ENCODE peak calls at places on chromosomes 6 and 20, in four cellular contexts. S is HCT116, R is A549, B is GM12878. O is an unnamed sample.

GRCh38 chr20:1876217-1876921 is 18.8 kb upstream of the SIRPA start:
- DNase-seq in S (no peak), B (no peak), R (peak; percentile 31), O (no peak)

GRCh38 chr6:52176550-52176949 is 9.6 kb upstream of the IL17A start:
- DNase-seq in R (no peak), B (no peak), S (no peak), O (no peak)

GRCh38 chr20:39271205-39271604 is 309.1 kb downstream of the DHX35 start:
- DNase-seq in R (no peak), B (no peak), S (no peak), O (no peak)

GRCh38 chr6:87397656-87398055 is 10.1 kb upstream of the CFAP206 start:
- DNase-seq in S (no peak), R (no peak), B (no peak), O (no peak)

GRCh38 chr6:105835373-105835772 is 250.8 kb upstream of the PRDM1 start:
- DNase-seq in S (peak; percentile 21), B (no peak), R (peak; percentile 53), O (peak; percentile 69)

GRCh38 chr20:22722840-22723239 is 138.5 kb upstream of the FOXA2 start:
- DNase-seq in B (no peak), R (no peak), S (no peak), O (no peak)

GRCh38 chr6:150068173-150068785 is 642 bp downstream of the ULBP3 start:
- DNase-seq in S (no peak), R (no peak), B (no peak), O (no peak)

GRCh38 chr6:21279619-21280018 is 313.9 kb upstream of the SOX4 start:
- DNase-seq in B (no peak), S (no peak), R (no peak), O (no peak)

GRCh38 chr20:44959082-44959895 is 908 bp downstream of the TOMM34 start:
- DNase-seq in S (no peak), B (no peak), R (peak; percentile 51), O (no peak)

GRCh38 chr6:116060572-116061283 is at the start of gene FRK:
- DNase-seq in R (peak; percentile 87), B (no peak), S (peak; percentile 62), O (no peak)

GRCh38 chr20:15977026-15977425 is 596.2 kb downstream of the KIF16B start:
- DNase-seq in S (no peak), B (no peak), R (no peak), O (no peak)

GRCh38 chr20:43717616-43717995 is 9.2 kb downstream of the GTSF1L start:
- DNase-seq in B (no peak), R (no peak), S (no peak), O (no peak)

GRCh38 chr20:58722379-58722778 is 29.8 kb downstream of the NPEPL1 start:
- DNase-seq in B (no peak), S (no peak), R (no peak), O (peak; percentile 7)

GRCh38 chr20:60037120-60037499 is 78.9 kb downstream of the CDH26 start:
- DNase-seq in R (peak; percentile 32), S (no peak), B (no peak), O (no peak)

GRCh38 chr6:161413361-161413771 is 139.5 kb upstream of the AGPAT4 start:
- DNase-seq in B (no peak), S (no peak), R (no peak), O (no peak)

GRCh38 chr20:9689041-9689440 is 149.8 kb downstream of the PAK5 start:
- DNase-seq in R (no peak), S (no peak), B (no peak), O (no peak)

GRCh38 chr20:58883243-58883691 is 30.8 kb downstream of the GNAS start:
- DNase-seq in S (no peak), R (no peak), B (no peak), O (no peak)

GRCh38 chr6:109672827-109673226 is 18.2 kb downstream of the AK9 start:
- DNase-seq in R (no peak), B (no peak), S (no peak), O (no peak)

GRCh38 chr6:149244105-149244504 is 73.4 kb upstream of the TAB2 start:
- DNase-seq in R (no peak), S (no peak), B (no peak), O (no peak)

GRCh38 chr6:72913797-72914196 is 291.9 kb downstream of the KCNQ5 start:
- DNase-seq in S (no peak), B (no peak), R (no peak), O (no peak)

GRCh38 chr6:63565727-63566625 is 6.3 kb upstream of the LOC128125822 start:
- DNase-seq in B (no peak), R (no peak), S (no peak), O (no peak)

GRCh38 chr6:169968541-169969270 is 217.3 kb downstream of the ERMARD start:
- DNase-seq in B (no peak), S (no peak), R (peak; percentile 4), O (no peak)

GRCh38 chr6:105793132-105793531 is 293.0 kb upstream of the PRDM1 start:
- DNase-seq in R (peak; percentile 64), S (no peak), B (no peak), O (no peak)

GRCh38 chr20:7939663-7940062 is 595 bp downstream of the HAO1 start:
- DNase-seq in S (no peak), B (no peak), R (no peak), O (no peak)

GRCh38 chr6:16420715-16421461 is 182.5 kb downstream of the GMPR start:
- DNase-seq in R (no peak), S (no peak), B (peak; percentile 97), O (no peak)

GRCh38 chr6:490251-491037 is 98.9 kb downstream of the IRF4 start:
- DNase-seq in B (peak; percentile 39), S (no peak), R (no peak), O (no peak)

GRCh38 chr20:59365611-59366284 is 65.3 kb downstream of the EDN3 start:
- DNase-seq in B (no peak), R (no peak), S (no peak), O (no peak)

GRCh38 chr6:5083307-5083583 is 1.9 kb upstream of the PPP1R3G start:
- DNase-seq in B (no peak), S (no peak), R (no peak), O (no peak)

GRCh38 chr6:149763866-149764265 is 14.3 kb downstream of the PCMT1 start:
- DNase-seq in S (no peak), R (no peak), B (no peak), O (no peak)

GRCh38 chr6:141472123-141472522 is 660.6 kb upstream of the GJE1 start:
- DNase-seq in B (no peak), S (no peak), R (no peak), O (peak; percentile 25)

GRCh38 chr20:6623989-6624388 is 143.5 kb upstream of the BMP2 start:
- DNase-seq in R (no peak), B (peak; percentile 66), S (no peak), O (no peak)

GRCh38 chr6:97726378-97726777 is 443.4 kb upstream of the MMS22L start:
- DNase-seq in R (peak; percentile 2), B (no peak), S (no peak), O (peak; percentile 23)

GRCh38 chr6:157954150-157955117 is 27.2 kb upstream of the SYNJ2 start:
- DNase-seq in S (no peak), R (no peak), B (no peak), O (no peak)

GRCh38 chr6:63529498-63529897 is 42.8 kb upstream of the LOC128125822 start:
- DNase-seq in S (no peak), B (no peak), R (peak; percentile 50), O (no peak)

GRCh38 chr6:155001482-155001881 is 6.4 kb downstream of the TIAM2 start:
- DNase-seq in R (no peak), S (no peak), B (no peak), O (no peak)

GRCh38 chr6:159654483-159655098 is 38.5 kb downstream of the SOD2 start:
- DNase-seq in R (peak; percentile 49), B (peak; percentile 12), S (peak; percentile 41), O (no peak)

GRCh38 chr6:103872219-103872618 is 987.5 kb downstream of the HACE1 start:
- DNase-seq in B (no peak), R (no peak), S (no peak), O (no peak)

GRCh38 chr20:36726168-36726567 is 19.7 kb downstream of the NDRG3 start:
- DNase-seq in R (no peak), B (no peak), S (no peak), O (no peak)

GRCh38 chr20:36732456-36732855 is 13.4 kb downstream of the NDRG3 start:
- DNase-seq in S (no peak), B (no peak), R (no peak), O (no peak)

DNA sequence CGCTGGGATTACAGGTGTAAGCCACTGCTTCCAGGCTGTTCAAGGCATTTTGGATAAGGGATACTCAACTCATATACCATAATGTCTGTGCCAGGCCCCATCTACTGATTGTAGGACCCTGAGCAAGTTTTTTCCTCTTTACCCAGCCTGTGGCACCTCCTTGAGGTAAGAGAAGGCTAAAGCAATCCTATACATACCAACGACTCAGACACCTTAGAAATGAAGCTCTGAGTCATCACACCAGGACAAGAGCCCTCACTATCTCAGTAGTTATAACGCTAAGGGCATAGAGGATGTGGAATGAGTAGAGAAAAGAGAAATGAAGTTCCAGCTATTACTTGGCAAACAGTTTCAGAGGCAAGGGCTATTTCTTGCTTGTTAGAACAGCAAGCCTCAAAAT is 16.9 kb downstream of the NDRG3 start:
- DNase-seq in R (peak; percentile 34), S (no peak), B (no peak), O (no peak)
- TF ChIP-seq MAX in R (no peak), S (no peak), B (no peak), O (no peak)

GRCh38 chr6:93792751-93793150 is 373.4 kb upstream of the EPHA7 start:
- DNase-seq in R (no peak), B (no peak), S (no peak), O (no peak)
- TF ChIP-seq MAX in R (no peak), B (no peak), S (no peak), O (no peak)

DNA sequence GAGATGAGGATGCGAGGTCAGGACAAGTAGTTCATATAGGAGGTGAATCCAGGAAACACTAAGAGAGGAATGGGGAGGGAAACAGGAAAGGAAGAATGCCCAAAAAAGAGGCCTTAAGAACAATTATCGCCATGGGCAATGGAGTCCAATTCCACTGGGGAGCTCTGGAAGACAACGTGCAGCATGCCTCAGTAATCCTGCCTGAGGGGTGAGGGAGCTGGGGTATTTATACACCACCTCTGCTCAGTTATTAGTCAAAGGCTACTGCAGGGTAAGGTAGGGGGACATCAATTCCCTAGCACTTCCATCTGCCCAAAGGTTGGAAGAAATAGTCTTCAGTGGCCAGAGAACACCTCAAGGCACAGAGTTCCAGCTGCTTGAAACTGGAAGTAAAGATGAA is 96.4 kb downstream of the ZNF217 start:
- DNase-seq in R (no peak), B (no peak), S (no peak), O (no peak)
- TF ChIP-seq MAX in R (no peak), B (no peak), S (no peak), O (no peak)

GRCh38 chr6:41712651-41713103 is 22.7 kb downstream of the TFEB start:
- DNase-seq in R (peak; percentile 70), B (no peak), S (no peak), O (no peak)

GRCh38 chr6:41713161-41713649 is 22.2 kb downstream of the TFEB start:
- DNase-seq in S (no peak), B (no peak), R (peak; percentile 65), O (no peak)

GRCh38 chr6:41714556-41715273 is 20.7 kb downstream of the TFEB start:
- DNase-seq in B (no peak), R (no peak), S (no peak), O (no peak)

GRCh38 chr6:41715779-41716515 is 19.5 kb downstream of the TFEB start:
- DNase-seq in B (no peak), R (no peak), S (no peak), O (no peak)

GRCh38 chr6:41713650-41714291 is 21.6 kb downstream of the TFEB start:
- DNase-seq in R (no peak), S (no peak), B (peak; percentile 81), O (no peak)
- TF ChIP-seq MAX in R (no peak), S (peak; percentile 49), B (no peak), O (no peak)

O was measured in WTC11.